ENCODE peak calls at places on chromosomes 6 and 20, in ten cellular contexts. L is gastrocnemius medialis; I is OCI-M1; H is neural crest cell; W is OCI-LY7; B is foreskin fibroblast; R is stimulated activated CD8-positive, alpha-beta memory T cell treated with anti-CD3 and anti-CD28 coated beads, Interleukin-4, amount 100 ng/mL, for 24 hours; K is cerebellar nuclear complex; N is hypothalamus; M is upper lobe of right lung. A is an unnamed sample.

GRCh38 chr20:40251284-40251932 is 437.6 kb downstream of the MAFB start:
- DNase-seq in R (no peak), M (no peak), H (no peak), N (no peak), I (peak), L (no peak), W (peak), K (no peak), B (no peak), A (no peak)

GRCh38 chr6:155256122-155256795 is 7.6 kb upstream of the CLDN20 start:
- DNase-seq in N (no peak), L (no peak), R (no peak), K (no peak), B (no peak), M (no peak), H (no peak), I (no peak), W (no peak), A (peak)

GRCh38 chr6:109393882-109394281 is 11.6 kb upstream of the CD164 start:
- DNase-seq in M (no peak), K (no peak), N (no peak), W (no peak), L (no peak), I (no peak), R (no peak), B (peak), H (no peak), A (peak)

GRCh38 chr20:1953616-1954015 is 40.2 kb downstream of the PDYN start:
- DNase-seq in N (no peak), I (no peak), M (no peak), K (no peak), H (no peak), R (no peak), B (no peak), W (peak), L (no peak), A (no peak)

GRCh38 chr6:151999194-151999593 is 191.7 kb downstream of the ESR1 start:
- DNase-seq in R (no peak), K (no peak), W (no peak), B (peak), I (no peak), H (no peak), L (no peak), M (no peak), N (no peak), A (peak)

GRCh38 chr6:132490024-132490423 is 22.9 kb downstream of the STX7 start:
- DNase-seq in I (no peak), W (peak), H (no peak), N (no peak), K (no peak), B (peak), R (no peak), M (no peak), L (peak), A (peak)

GRCh38 chr6:154611847-154612246 is 101.4 kb upstream of the CNKSR3 start:
- DNase-seq in W (no peak), K (no peak), H (no peak), N (no peak), B (no peak), M (no peak), L (no peak), R (no peak), I (no peak), A (no peak)

GRCh38 chr20:48159156-48159971 is 374.1 kb upstream of the SULF2 start:
- DNase-seq in N (no peak), I (no peak), L (no peak), H (no peak), K (no peak), M (no peak), B (no peak), R (no peak), W (no peak), A (no peak)

GRCh38 chr6:27019651-27020552 is 227.6 kb upstream of the PRSS16 start:
- DNase-seq in H (peak), R (peak), N (peak), B (peak), I (peak), K (no peak), W (no peak), L (peak), M (peak), A (peak)

GRCh38 chr6:95574811-95575210 is 2.5 kb upstream of the MANEA start:
- DNase-seq in W (no peak), L (no peak), N (no peak), H (no peak), I (peak), M (no peak), R (no peak), B (peak), K (no peak), A (peak)

GRCh38 chr20:57264151-57264792 is 2.2 kb downstream of the BMP7 start:
- DNase-seq in W (no peak), I (no peak), K (no peak), R (peak), L (no peak), M (no peak), B (no peak), N (no peak), H (no peak), A (no peak)

GRCh38 chr20:38249536-38250310 is 10.8 kb downstream of the KIAA1755 start:
- DNase-seq in B (no peak), I (no peak), R (no peak), L (no peak), N (no peak), M (peak), H (no peak), K (no peak), W (no peak), A (peak)

GRCh38 chr20:33874129-33874528 is 63.0 kb downstream of the CHMP4B start:
- DNase-seq in N (no peak), I (no peak), K (no peak), W (no peak), H (no peak), B (no peak), M (no peak), L (no peak), R (no peak), A (no peak)

GRCh38 chr6:55142610-55143009 is 31.7 kb upstream of the HCRTR2 start:
- DNase-seq in N (no peak), R (no peak), M (no peak), W (no peak), I (no peak), K (no peak), B (no peak), H (no peak), L (no peak), A (no peak)

GRCh38 chr6:140744648-140745320 is 1370.3 kb upstream of the CITED2 start:
- DNase-seq in K (no peak), M (no peak), B (peak), R (no peak), L (no peak), W (no peak), H (no peak), N (no peak), I (peak), A (peak)

GRCh38 chr6:50822078-50822476 is 3.4 kb downstream of the TFAP2B start:
- DNase-seq in R (no peak), N (no peak), I (peak), L (no peak), K (no peak), M (no peak), W (no peak), H (no peak), B (peak), A (no peak)

GRCh38 chr6:13423292-13423691 is 64.1 kb downstream of the GFOD1 start:
- DNase-seq in K (no peak), L (no peak), H (no peak), I (no peak), R (no peak), N (no peak), M (no peak), B (no peak), W (no peak), A (no peak)

GRCh38 chr20:4082406-4083102 is 67.2 kb upstream of the RNF24 start:
- DNase-seq in B (peak), H (no peak), W (no peak), R (no peak), L (peak), N (no peak), I (peak), K (no peak), M (no peak), A (peak)

GRCh38 chr6:144896296-144896695 is 611.2 kb downstream of the UTRN start:
- DNase-seq in L (no peak), B (no peak), M (no peak), R (no peak), K (no peak), W (no peak), N (no peak), I (no peak), H (no peak), A (no peak)

GRCh38 chr20:8489094-8489883 is 357.2 kb downstream of the PLCB1 start:
- DNase-seq in B (no peak), W (no peak), H (no peak), R (no peak), I (no peak), M (no peak), L (no peak), K (no peak), N (no peak), A (no peak)

GRCh38 chr20:2507875-2508630 is 662 bp downstream of the ZNF343 start:
- DNase-seq in N (no peak), M (no peak), B (peak), I (peak), W (peak), K (no peak), H (no peak), L (no peak), R (no peak), A (no peak)

A was measured in HFFc6.